ENCODE peak calls at places on chromosomes 3 and 15, in five cellular contexts. One of them, this sample, is unnamed.

GRCh38 chr3:184428561-184429175 is 48.8 kb downstream of the CHRD start:
- DNase-seq in neural progenitor cell: no peak
- DNase-seq in NCI-H460: no peak
- DNase-seq in nephron progenitor cell: no peak
- DNase-seq in CD4-positive, CD25-positive, alpha-beta regulatory T cell: no peak
- DNase-seq in this sample: no peak

GRCh38 chr3:187400756-187401155 is 32.6 kb downstream of the RTP4 start:
- DNase-seq in NCI-H460: no peak
- DNase-seq in neural progenitor cell: no peak
- DNase-seq in nephron progenitor cell: no peak
- DNase-seq in CD4-positive, CD25-positive, alpha-beta regulatory T cell: no peak
- DNase-seq in this sample: no peak

GRCh38 chr3:188057124-188057523 is 96.8 kb upstream of the LPP start:
- DNase-seq in neural progenitor cell: no peak
- DNase-seq in nephron progenitor cell: no peak
- DNase-seq in NCI-H460: peak
- DNase-seq in CD4-positive, CD25-positive, alpha-beta regulatory T cell: no peak
- DNase-seq in this sample: no peak

GRCh38 chr3:16507540-16508241 is 5.8 kb downstream of the RFTN1 start:
- DNase-seq in neural progenitor cell: no peak
- DNase-seq in CD4-positive, CD25-positive, alpha-beta regulatory T cell: no peak
- DNase-seq in nephron progenitor cell: no peak
- DNase-seq in NCI-H460: no peak
- DNase-seq in this sample: no peak

GRCh38 chr3:49461443-49462171 is 8.5 kb upstream of the DAG1 start:
- DNase-seq in CD4-positive, CD25-positive, alpha-beta regulatory T cell: no peak
- DNase-seq in NCI-H460: no peak
- DNase-seq in nephron progenitor cell: peak
- DNase-seq in neural progenitor cell: peak
- DNase-seq in this sample: no peak

GRCh38 chr15:71201471-71201870 is 86.2 kb downstream of the THSD4 start:
- DNase-seq in nephron progenitor cell: no peak
- DNase-seq in NCI-H460: no peak
- DNase-seq in neural progenitor cell: no peak
- DNase-seq in CD4-positive, CD25-positive, alpha-beta regulatory T cell: no peak
- DNase-seq in this sample: no peak

GRCh38 chr15:41926184-41927056 is 32.6 kb upstream of the SPTBN5 start:
- DNase-seq in CD4-positive, CD25-positive, alpha-beta regulatory T cell: no peak
- DNase-seq in nephron progenitor cell: no peak
- DNase-seq in neural progenitor cell: no peak
- DNase-seq in NCI-H460: no peak
- DNase-seq in this sample: no peak

GRCh38 chr15:98363955-98364354 is 284.4 kb upstream of the IGF1R start:
- DNase-seq in neural progenitor cell: no peak
- DNase-seq in CD4-positive, CD25-positive, alpha-beta regulatory T cell: no peak
- DNase-seq in nephron progenitor cell: no peak
- DNase-seq in NCI-H460: no peak
- DNase-seq in this sample: no peak

GRCh38 chr3:30597131-30597768 is 9.2 kb upstream of the TGFBR2 start:
- DNase-seq in NCI-H460: peak
- DNase-seq in neural progenitor cell: no peak
- DNase-seq in nephron progenitor cell: no peak
- DNase-seq in CD4-positive, CD25-positive, alpha-beta regulatory T cell: no peak
- DNase-seq in this sample: no peak

GRCh38 chr15:56244811-56245576 is 1.3 kb upstream of the RFX7 start:
- DNase-seq in NCI-H460: no peak
- DNase-seq in nephron progenitor cell: peak
- DNase-seq in CD4-positive, CD25-positive, alpha-beta regulatory T cell: peak
- DNase-seq in neural progenitor cell: peak
- DNase-seq in this sample: peak

GRCh38 chr15:36529296-36530011 is 50.0 kb upstream of the CDIN1 start:
- DNase-seq in neural progenitor cell: no peak
- DNase-seq in NCI-H460: no peak
- DNase-seq in CD4-positive, CD25-positive, alpha-beta regulatory T cell: no peak
- DNase-seq in nephron progenitor cell: no peak
- DNase-seq in this sample: no peak

GRCh38 chr15:50055333-50056278 is 63.4 kb downstream of the ATP8B4 start:
- DNase-seq in nephron progenitor cell: no peak
- DNase-seq in neural progenitor cell: no peak
- DNase-seq in NCI-H460: no peak
- DNase-seq in CD4-positive, CD25-positive, alpha-beta regulatory T cell: no peak
- DNase-seq in this sample: no peak

GRCh38 chr3:126765187-126766069 is 61.4 kb downstream of the CHCHD6 start:
- DNase-seq in NCI-H460: no peak
- DNase-seq in CD4-positive, CD25-positive, alpha-beta regulatory T cell: no peak
- DNase-seq in neural progenitor cell: no peak
- DNase-seq in nephron progenitor cell: no peak
- DNase-seq in this sample: no peak